ENCODE peak calls at places on chromosomes 6 and 20, in five cellular contexts. One of them, this sample, is unnamed.

GRCh38 chr6:4776967-4777925 is 1.0 kb downstream of the CDYL start:
- DNase-seq in sigmoid colon: no peak
- DNase-seq in breast epithelium: no peak
- DNase-seq in spleen: no peak
- DNase-seq in HepG2: no peak
- DNase-seq in this sample: peak

GRCh38 chr6:125213936-125214335 is 60.4 kb downstream of the TPD52L1 start:
- DNase-seq in sigmoid colon: no peak
- DNase-seq in spleen: no peak
- DNase-seq in breast epithelium: no peak
- DNase-seq in HepG2: no peak
- DNase-seq in this sample: no peak

GRCh38 chr6:157073596-157073995 is 249.7 kb downstream of the TMEM242 start:
- DNase-seq in HepG2: no peak
- DNase-seq in spleen: no peak
- DNase-seq in sigmoid colon: no peak
- DNase-seq in breast epithelium: no peak
- DNase-seq in this sample: no peak

GRCh38 chr6:139060332-139060731 is 31.8 kb downstream of the ABRACL start:
- DNase-seq in sigmoid colon: no peak
- DNase-seq in spleen: no peak
- DNase-seq in HepG2: no peak
- DNase-seq in breast epithelium: no peak
- DNase-seq in this sample: no peak

GRCh38 chr6:70673601-70674000 is 5.9 kb downstream of the SMAP1 start:
- DNase-seq in breast epithelium: no peak
- DNase-seq in HepG2: no peak
- DNase-seq in sigmoid colon: no peak
- DNase-seq in spleen: no peak
- DNase-seq in this sample: no peak

GRCh38 chr6:160792711-160793110 is 90.7 kb downstream of the PLG start:
- DNase-seq in HepG2: no peak
- DNase-seq in sigmoid colon: no peak
- DNase-seq in breast epithelium: no peak
- DNase-seq in spleen: no peak
- DNase-seq in this sample: no peak

GRCh38 chr6:168365422-168366165 is 46.0 kb upstream of the DACT2 start:
- DNase-seq in sigmoid colon: peak
- DNase-seq in breast epithelium: no peak
- DNase-seq in spleen: peak
- DNase-seq in HepG2: no peak
- DNase-seq in this sample: no peak

GRCh38 chr20:11432407-11432806 is 485.3 kb upstream of the BTBD3 start:
- DNase-seq in HepG2: no peak
- DNase-seq in sigmoid colon: no peak
- DNase-seq in spleen: no peak
- DNase-seq in breast epithelium: no peak
- DNase-seq in this sample: no peak

GRCh38 chr20:5120189-5120484 is 379 bp upstream of the PCNA start:
- DNase-seq in breast epithelium: no peak
- DNase-seq in spleen: no peak
- DNase-seq in HepG2: no peak
- DNase-seq in sigmoid colon: no peak
- DNase-seq in this sample: no peak

GRCh38 chr6:33271608-33272357 is at the start of the genes RPS18 and VPS52:
- DNase-seq in spleen: peak
- DNase-seq in sigmoid colon: peak
- DNase-seq in HepG2: peak
- DNase-seq in breast epithelium: peak
- DNase-seq in this sample: peak

GRCh38 chr6:33276581-33276863 is 401 bp upstream of the B3GALT4 start:
- DNase-seq in sigmoid colon: no peak
- DNase-seq in breast epithelium: no peak
- DNase-seq in spleen: no peak
- DNase-seq in HepG2: no peak
- DNase-seq in this sample: no peak

GRCh38 chr6:33272358-33273128 is 668 bp downstream of the RPS18 start:
- DNase-seq in HepG2: no peak
- DNase-seq in breast epithelium: no peak
- DNase-seq in spleen: no peak
- DNase-seq in sigmoid colon: no peak
- DNase-seq in this sample: no peak

GRCh38 chr6:33273129-33273923 is 1.5 kb downstream of the RPS18 start:
- DNase-seq in sigmoid colon: no peak
- DNase-seq in HepG2: no peak
- DNase-seq in spleen: no peak
- DNase-seq in breast epithelium: no peak
- DNase-seq in this sample: no peak

GRCh38 chr6:33273924-33274902 is 2.3 kb downstream of the RPS18 start:
- DNase-seq in breast epithelium: no peak
- DNase-seq in HepG2: no peak
- DNase-seq in sigmoid colon: no peak
- DNase-seq in spleen: no peak
- DNase-seq in this sample: no peak
- TF ChIP-seq POLR2AphosphoS5 in breast epithelium: no peak
- TF ChIP-seq POLR2AphosphoS5 in HepG2: no peak
- TF ChIP-seq POLR2AphosphoS5 in sigmoid colon: no peak
- TF ChIP-seq POLR2AphosphoS5 in spleen: no peak
- TF ChIP-seq POLR2AphosphoS5 in this sample: no peak

DNA sequence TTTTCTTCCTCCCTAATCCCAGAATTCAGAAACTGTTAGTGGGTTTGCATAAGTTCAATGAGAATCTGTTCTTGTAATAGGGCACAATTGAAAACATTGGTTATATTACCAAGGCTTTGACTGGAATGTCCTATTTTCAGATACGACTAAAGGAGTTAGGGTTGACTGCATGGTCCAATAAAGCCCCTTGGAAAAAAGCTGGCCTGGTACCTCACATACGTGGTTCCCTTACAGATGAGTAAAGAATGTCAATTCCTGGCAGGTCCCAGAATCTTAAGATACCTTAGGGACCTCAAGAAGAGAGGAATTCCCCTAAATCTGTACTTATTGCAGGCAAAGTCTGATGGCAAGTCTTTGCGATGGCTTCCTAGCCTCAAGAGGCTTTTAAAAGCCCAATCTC is 4.6 kb downstream of the PPDPF start:
- DNase-seq in spleen: no peak
- DNase-seq in HepG2: no peak
- DNase-seq in sigmoid colon: no peak
- DNase-seq in breast epithelium: no peak
- DNase-seq in this sample: no peak
- TF ChIP-seq POLR2A in spleen: no peak
- TF ChIP-seq POLR2A in HepG2: no peak
- TF ChIP-seq POLR2A in sigmoid colon: no peak
- TF ChIP-seq POLR2A in breast epithelium: no peak
- TF ChIP-seq POLR2A in this sample: no peak

GRCh38 chr6:41337709-41338108 is 2.3 kb downstream of the NCR2 start:
- DNase-seq in HepG2: no peak
- DNase-seq in spleen: no peak
- DNase-seq in sigmoid colon: no peak
- DNase-seq in breast epithelium: no peak
- DNase-seq in this sample: no peak

GRCh38 chr6:41335296-41335695 is at the start of gene NCR2:
- DNase-seq in sigmoid colon: no peak
- DNase-seq in spleen: no peak
- DNase-seq in HepG2: no peak
- DNase-seq in breast epithelium: no peak
- DNase-seq in this sample: no peak

GRCh38 chr6:41335943-41336342 is 535 bp downstream of the NCR2 start:
- DNase-seq in breast epithelium: no peak
- DNase-seq in sigmoid colon: no peak
- DNase-seq in spleen: no peak
- DNase-seq in HepG2: no peak
- DNase-seq in this sample: no peak

GRCh38 chr6:41338654-41339053 is 3.2 kb downstream of the NCR2 start:
- DNase-seq in spleen: no peak
- DNase-seq in sigmoid colon: no peak
- DNase-seq in HepG2: no peak
- DNase-seq in breast epithelium: no peak
- DNase-seq in this sample: no peak

GRCh38 chr6:41336824-41337223 is 1.4 kb downstream of the NCR2 start:
- DNase-seq in spleen: no peak
- DNase-seq in sigmoid colon: no peak
- DNase-seq in breast epithelium: no peak
- DNase-seq in HepG2: no peak
- DNase-seq in this sample: no peak
- TF ChIP-seq POLR2AphosphoS5 in spleen: no peak
- TF ChIP-seq POLR2AphosphoS5 in sigmoid colon: no peak
- TF ChIP-seq POLR2AphosphoS5 in breast epithelium: no peak
- TF ChIP-seq POLR2AphosphoS5 in HepG2: no peak
- TF ChIP-seq POLR2AphosphoS5 in this sample: no peak

GRCh38 chr20:24989162-24989561 is 3.4 kb downstream of the APMAP start:
- DNase-seq in spleen: no peak
- DNase-seq in breast epithelium: no peak
- DNase-seq in HepG2: no peak
- DNase-seq in sigmoid colon: peak
- DNase-seq in this sample: no peak
- TF ChIP-seq POLR2A in spleen: no peak
- TF ChIP-seq POLR2A in breast epithelium: no peak
- TF ChIP-seq POLR2A in HepG2: no peak
- TF ChIP-seq POLR2A in sigmoid colon: no peak
- TF ChIP-seq POLR2A in this sample: no peak